ENCODE peak calls at places on chromosomes 5 and 9, in ten cellular contexts. One of them, this sample, is unnamed.

GRCh38 chr5:127042593-127042992 is 12.2 kb upstream of the MARCHF3 start:
- DNase-seq in endothelial cell of umbilical vein: peak
- DNase-seq in A673: no peak
- DNase-seq in mammary epithelial cell: no peak
- DNase-seq in RWPE1: no peak
- DNase-seq in A549: no peak
- DNase-seq in IMR-90: peak
- DNase-seq in body of pancreas: no peak
- DNase-seq in adrenal gland: no peak
- DNase-seq in stomach: no peak
- DNase-seq in this sample: no peak

GRCh38 chr9:79623799-79624721 is 52.3 kb downstream of the TLE4 start:
- DNase-seq in mammary epithelial cell: peak
- DNase-seq in A673: peak
- DNase-seq in endothelial cell of umbilical vein: peak
- DNase-seq in IMR-90: no peak
- DNase-seq in RWPE1: peak
- DNase-seq in stomach: no peak
- DNase-seq in body of pancreas: no peak
- DNase-seq in A549: peak
- DNase-seq in adrenal gland: peak
- DNase-seq in this sample: no peak

GRCh38 chr9:18320046-18320445 is 153.9 kb upstream of the ADAMTSL1 start:
- DNase-seq in A673: no peak
- DNase-seq in RWPE1: no peak
- DNase-seq in IMR-90: peak
- DNase-seq in adrenal gland: no peak
- DNase-seq in body of pancreas: no peak
- DNase-seq in mammary epithelial cell: no peak
- DNase-seq in endothelial cell of umbilical vein: peak
- DNase-seq in A549: no peak
- DNase-seq in stomach: no peak
- DNase-seq in this sample: no peak

GRCh38 chr5:154593091-154593490 is 115.1 kb upstream of the HAND1 start:
- DNase-seq in body of pancreas: no peak
- DNase-seq in mammary epithelial cell: peak
- DNase-seq in A549: no peak
- DNase-seq in endothelial cell of umbilical vein: no peak
- DNase-seq in stomach: no peak
- DNase-seq in RWPE1: no peak
- DNase-seq in adrenal gland: no peak
- DNase-seq in IMR-90: peak
- DNase-seq in A673: no peak
- DNase-seq in this sample: no peak

GRCh38 chr5:92391-93220 is 638 bp downstream of the PLEKHG4B start:
- DNase-seq in mammary epithelial cell: no peak
- DNase-seq in adrenal gland: no peak
- DNase-seq in A549: no peak
- DNase-seq in A673: no peak
- DNase-seq in endothelial cell of umbilical vein: no peak
- DNase-seq in RWPE1: no peak
- DNase-seq in body of pancreas: no peak
- DNase-seq in stomach: no peak
- DNase-seq in IMR-90: no peak
- DNase-seq in this sample: no peak

GRCh38 chr5:452856-453710 is 10.1 kb downstream of the EXOC3 start:
- DNase-seq in IMR-90: no peak
- DNase-seq in stomach: no peak
- DNase-seq in A549: no peak
- DNase-seq in A673: no peak
- DNase-seq in body of pancreas: peak
- DNase-seq in adrenal gland: peak
- DNase-seq in endothelial cell of umbilical vein: no peak
- DNase-seq in mammary epithelial cell: no peak
- DNase-seq in RWPE1: no peak
- DNase-seq in this sample: no peak

GRCh38 chr5:43063731-43064171 is 23.6 kb upstream of the ANXA2R start:
- DNase-seq in stomach: no peak
- DNase-seq in IMR-90: no peak
- DNase-seq in A549: no peak
- DNase-seq in mammary epithelial cell: no peak
- DNase-seq in endothelial cell of umbilical vein: peak
- DNase-seq in RWPE1: no peak
- DNase-seq in adrenal gland: no peak
- DNase-seq in body of pancreas: no peak
- DNase-seq in A673: peak
- DNase-seq in this sample: peak

GRCh38 chr9:93949073-93949693 is 6.0 kb downstream of the BARX1 start:
- DNase-seq in A673: no peak
- DNase-seq in body of pancreas: no peak
- DNase-seq in A549: no peak
- DNase-seq in adrenal gland: no peak
- DNase-seq in RWPE1: no peak
- DNase-seq in stomach: no peak
- DNase-seq in IMR-90: no peak
- DNase-seq in endothelial cell of umbilical vein: no peak
- DNase-seq in mammary epithelial cell: no peak
- DNase-seq in this sample: no peak

GRCh38 chr5:127536687-127537086 is 19.2 kb downstream of the PRRC1 start:
- DNase-seq in body of pancreas: no peak
- DNase-seq in A673: peak
- DNase-seq in A549: peak
- DNase-seq in RWPE1: no peak
- DNase-seq in mammary epithelial cell: no peak
- DNase-seq in adrenal gland: no peak
- DNase-seq in endothelial cell of umbilical vein: peak
- DNase-seq in IMR-90: peak
- DNase-seq in stomach: no peak
- DNase-seq in this sample: no peak

GRCh38 chr9:99465231-99465891 is 243.3 kb downstream of the SEC61B start:
- DNase-seq in stomach: no peak
- DNase-seq in A549: no peak
- DNase-seq in adrenal gland: no peak
- DNase-seq in body of pancreas: no peak
- DNase-seq in IMR-90: no peak
- DNase-seq in RWPE1: no peak
- DNase-seq in endothelial cell of umbilical vein: no peak
- DNase-seq in mammary epithelial cell: no peak
- DNase-seq in A673: peak
- DNase-seq in this sample: no peak

GRCh38 chr9:34759432-34760134 is 49.6 kb upstream of the CCL21 start:
- DNase-seq in mammary epithelial cell: no peak
- DNase-seq in RWPE1: no peak
- DNase-seq in A673: no peak
- DNase-seq in stomach: no peak
- DNase-seq in A549: no peak
- DNase-seq in IMR-90: no peak
- DNase-seq in body of pancreas: no peak
- DNase-seq in adrenal gland: no peak
- DNase-seq in endothelial cell of umbilical vein: no peak
- DNase-seq in this sample: no peak

GRCh38 chr5:150073086-150073625 is 13.2 kb downstream of the CSF1R start:
- DNase-seq in stomach: peak
- DNase-seq in endothelial cell of umbilical vein: no peak
- DNase-seq in mammary epithelial cell: no peak
- DNase-seq in RWPE1: no peak
- DNase-seq in A673: no peak
- DNase-seq in body of pancreas: peak
- DNase-seq in adrenal gland: no peak
- DNase-seq in A549: no peak
- DNase-seq in IMR-90: no peak
- DNase-seq in this sample: no peak

GRCh38 chr9:33227013-33227398 is 13.0 kb upstream of the SPINK4 start:
- DNase-seq in stomach: peak
- DNase-seq in adrenal gland: peak
- DNase-seq in endothelial cell of umbilical vein: no peak
- DNase-seq in IMR-90: no peak
- DNase-seq in RWPE1: no peak
- DNase-seq in A549: no peak
- DNase-seq in mammary epithelial cell: no peak
- DNase-seq in body of pancreas: no peak
- DNase-seq in A673: no peak
- DNase-seq in this sample: no peak
- H3K27ac ChIP-seq in stomach: peak
- H3K27ac ChIP-seq in adrenal gland: peak
- H3K27ac ChIP-seq in endothelial cell of umbilical vein: no peak
- H3K27ac ChIP-seq in IMR-90: no peak
- H3K27ac ChIP-seq in RWPE1: peak
- H3K27ac ChIP-seq in A549: peak
- H3K27ac ChIP-seq in mammary epithelial cell: no peak
- H3K27ac ChIP-seq in body of pancreas: no peak
- H3K27ac ChIP-seq in A673: no peak
- H3K27ac ChIP-seq in this sample: no peak

GRCh38 chr9:133478851-133479711 is at the start of gene SLC2A6:
- DNase-seq in mammary epithelial cell: peak
- DNase-seq in body of pancreas: peak
- DNase-seq in A549: peak
- DNase-seq in IMR-90: peak
- DNase-seq in endothelial cell of umbilical vein: peak
- DNase-seq in A673: peak
- DNase-seq in stomach: peak
- DNase-seq in adrenal gland: peak
- DNase-seq in RWPE1: peak
- DNase-seq in this sample: no peak
- TF ChIP-seq CTCF in mammary epithelial cell: no peak
- TF ChIP-seq CTCF in body of pancreas: no peak
- TF ChIP-seq CTCF in A549: no peak
- TF ChIP-seq CTCF in IMR-90: no peak
- TF ChIP-seq CTCF in endothelial cell of umbilical vein: no peak
- TF ChIP-seq CTCF in A673: no peak
- TF ChIP-seq CTCF in stomach: no peak
- TF ChIP-seq CTCF in adrenal gland: no peak
- TF ChIP-seq CTCF in RWPE1: no peak
- TF ChIP-seq CTCF in this sample: no peak

DNA sequence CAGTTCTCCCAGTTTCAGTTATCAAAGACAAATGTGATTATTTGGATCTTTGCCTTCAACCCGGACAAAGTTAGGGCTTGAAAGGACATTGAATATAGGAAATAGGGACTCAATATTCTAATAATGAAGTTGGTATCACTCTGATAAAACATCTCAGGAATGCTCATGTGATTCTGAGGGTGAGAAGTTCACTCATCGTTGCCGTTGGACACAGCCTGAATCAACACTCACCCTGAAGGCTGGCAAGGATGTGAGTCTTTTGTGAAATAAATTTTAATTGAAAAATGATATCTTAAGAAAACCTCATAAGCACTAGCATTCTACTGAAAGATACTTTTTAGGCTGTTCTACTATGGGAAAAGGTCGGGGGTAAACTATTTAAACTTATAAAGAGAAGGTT is 44.8 kb upstream of the C9orf72 start:
- DNase-seq in stomach: no peak
- DNase-seq in mammary epithelial cell: no peak
- DNase-seq in A549: no peak
- DNase-seq in A673: no peak
- DNase-seq in endothelial cell of umbilical vein: no peak
- DNase-seq in body of pancreas: no peak
- DNase-seq in RWPE1: no peak
- DNase-seq in adrenal gland: no peak
- DNase-seq in IMR-90: no peak
- DNase-seq in this sample: no peak
- H3K27ac ChIP-seq in stomach: no peak
- H3K27ac ChIP-seq in mammary epithelial cell: no peak
- H3K27ac ChIP-seq in A549: no peak
- H3K27ac ChIP-seq in A673: no peak
- H3K27ac ChIP-seq in endothelial cell of umbilical vein: no peak
- H3K27ac ChIP-seq in body of pancreas: no peak
- H3K27ac ChIP-seq in RWPE1: no peak
- H3K27ac ChIP-seq in adrenal gland: no peak
- H3K27ac ChIP-seq in IMR-90: no peak
- H3K27ac ChIP-seq in this sample: no peak

GRCh38 chr9:127049044-127049443 is 73.4 kb downstream of the ANGPTL2 start:
- DNase-seq in RWPE1: peak
- DNase-seq in IMR-90: peak
- DNase-seq in body of pancreas: no peak
- DNase-seq in endothelial cell of umbilical vein: peak
- DNase-seq in A549: peak
- DNase-seq in A673: peak
- DNase-seq in stomach: peak
- DNase-seq in adrenal gland: peak
- DNase-seq in mammary epithelial cell: peak
- DNase-seq in this sample: peak
- TF ChIP-seq CTCF in RWPE1: no peak
- TF ChIP-seq CTCF in IMR-90: peak
- TF ChIP-seq CTCF in body of pancreas: peak
- TF ChIP-seq CTCF in endothelial cell of umbilical vein: peak
- TF ChIP-seq CTCF in A549: no peak
- TF ChIP-seq CTCF in A673: no peak
- TF ChIP-seq CTCF in stomach: peak
- TF ChIP-seq CTCF in adrenal gland: peak
- TF ChIP-seq CTCF in mammary epithelial cell: no peak
- TF ChIP-seq CTCF in this sample: no peak

GRCh38 chr9:83475741-83476140 is 62.5 kb downstream of the FRMD3 start:
- DNase-seq in IMR-90: no peak
- DNase-seq in RWPE1: no peak
- DNase-seq in A673: no peak
- DNase-seq in endothelial cell of umbilical vein: no peak
- DNase-seq in body of pancreas: no peak
- DNase-seq in A549: no peak
- DNase-seq in adrenal gland: no peak
- DNase-seq in mammary epithelial cell: no peak
- DNase-seq in stomach: no peak
- DNase-seq in this sample: no peak
- H3K27ac ChIP-seq in IMR-90: no peak
- H3K27ac ChIP-seq in RWPE1: no peak
- H3K27ac ChIP-seq in A673: no peak
- H3K27ac ChIP-seq in endothelial cell of umbilical vein: no peak
- H3K27ac ChIP-seq in body of pancreas: no peak
- H3K27ac ChIP-seq in A549: no peak
- H3K27ac ChIP-seq in adrenal gland: no peak
- H3K27ac ChIP-seq in mammary epithelial cell: no peak
- H3K27ac ChIP-seq in stomach: no peak
- H3K27ac ChIP-seq in this sample: no peak

GRCh38 chr9:134381671-134382505 is 55.6 kb downstream of the RXRA start:
- DNase-seq in mammary epithelial cell: no peak
- DNase-seq in stomach: no peak
- DNase-seq in adrenal gland: no peak
- DNase-seq in endothelial cell of umbilical vein: peak
- DNase-seq in IMR-90: no peak
- DNase-seq in body of pancreas: no peak
- DNase-seq in A673: no peak
- DNase-seq in A549: no peak
- DNase-seq in RWPE1: no peak
- DNase-seq in this sample: no peak
- TF ChIP-seq CTCF in mammary epithelial cell: no peak
- TF ChIP-seq CTCF in stomach: peak
- TF ChIP-seq CTCF in adrenal gland: peak
- TF ChIP-seq CTCF in endothelial cell of umbilical vein: peak
- TF ChIP-seq CTCF in IMR-90: peak
- TF ChIP-seq CTCF in body of pancreas: peak
- TF ChIP-seq CTCF in A673: peak
- TF ChIP-seq CTCF in A549: peak
- TF ChIP-seq CTCF in RWPE1: no peak
- TF ChIP-seq CTCF in this sample: no peak